ENCODE peak calls at places on chromosomes 16 and 17, in nine cellular contexts. P is MM.1S; R is body of pancreas; G is kidney tubule cell; D is CD4-positive, alpha-beta T cell; K is stimulated activated CD4-positive, alpha-beta T cell treated with anti-CD3 and anti-CD28 coated beads, TNF-alpha, amount 100 ng/mL, for 24 hours; X is neural crest cell; W is non-pigmented ciliary epithelial cell; J is hepatic stellate cell. L is an unnamed sample.

GRCh38 chr17:80970044-80970761 is 21.4 kb upstream of the CHMP6 start:
- DNase-seq in P (peak; percentile 38), R (no peak), G (peak; percentile 32), D (peak; percentile 44), K (no peak), X (no peak), W (no peak), J (peak; percentile 68), L (peak; percentile 49)

GRCh38 chr16:16185095-16185494 is 38.2 kb downstream of the ABCC6 start:
- DNase-seq in P (no peak), R (no peak), G (no peak), D (no peak), K (no peak), X (no peak), W (no peak), J (no peak), L (no peak)

GRCh38 chr17:4969551-4970231 is 2.1 kb upstream of the SPAG7 start:
- DNase-seq in P (no peak), R (no peak), G (peak; percentile 27), D (no peak), K (no peak), X (no peak), W (no peak), J (no peak), L (no peak)

GRCh38 chr16:25155553-25156460 is 44.3 kb downstream of the LCMT1 start:
- DNase-seq in P (no peak), R (no peak), G (peak; percentile 80), D (no peak), K (no peak), X (no peak), W (no peak), J (no peak), L (no peak)

GRCh38 chr16:12412890-12413289 is 390.8 kb downstream of the CPPED1 start:
- DNase-seq in P (no peak), R (no peak), G (no peak), D (no peak), K (no peak), X (no peak), W (no peak), J (no peak), L (no peak)

GRCh38 chr17:50863221-50863843 is 2.8 kb downstream of the TOB1 start:
- DNase-seq in P (peak; percentile 38), R (peak; percentile 72), G (peak; percentile 68), D (no peak), K (no peak), X (peak; percentile 53), W (no peak), J (no peak), L (no peak)

GRCh38 chr16:1443980-1444729 is at the start of gene CCDC154:
- DNase-seq in P (no peak), R (no peak), G (no peak), D (no peak), K (no peak), X (no peak), W (no peak), J (no peak), L (no peak)

GRCh38 chr17:74677558-74678466 is 34.9 kb downstream of the CD300LF start:
- DNase-seq in P (peak; percentile 24), R (no peak), G (no peak), D (no peak), K (no peak), X (no peak), W (no peak), J (no peak), L (no peak)

GRCh38 chr17:44171931-44172455 is 1.5 kb downstream of the ASB16 start:
- DNase-seq in P (no peak), R (no peak), G (no peak), D (no peak), K (no peak), X (no peak), W (no peak), J (no peak), L (no peak)

GRCh38 chr17:14303343-14304221 is 2.7 kb downstream of the HS3ST3B1 start:
- DNase-seq in P (no peak), R (no peak), G (peak; percentile 16), D (peak; percentile 16), K (no peak), X (no peak), W (no peak), J (no peak), L (peak; percentile 46)

GRCh38 chr17:16398270-16399267 is 16.8 kb upstream of the TRPV2 start:
- DNase-seq in P (no peak), R (no peak), G (peak; percentile 38), D (no peak), K (no peak), X (no peak), W (no peak), J (no peak), L (no peak)

GRCh38 chr17:7056386-7056785 is 12.5 kb upstream of the SLC16A11 start:
- DNase-seq in P (peak; percentile 4), R (no peak), G (peak; percentile 53), D (no peak), K (no peak), X (no peak), W (no peak), J (no peak), L (no peak)

GRCh38 chr17:14886200-14886739 is 378.9 kb downstream of the PMP22 start:
- DNase-seq in P (peak; percentile 29), R (no peak), G (peak; percentile 13), D (no peak), K (no peak), X (no peak), W (no peak), J (no peak), L (no peak)

GRCh38 chr17:56319531-56319930 is 166.3 kb downstream of the ANKFN1 start:
- DNase-seq in P (peak; percentile 71), R (no peak), G (peak; percentile 68), D (no peak), K (no peak), X (no peak), W (peak; percentile 10), J (peak; percentile 8), L (no peak)

GRCh38 chr17:334974-335481 is 17.6 kb downstream of the RPH3AL start:
- DNase-seq in P (no peak), R (no peak), G (no peak), D (no peak), K (no peak), X (no peak), W (no peak), J (no peak), L (no peak)

GRCh38 chr16:73126453-73126853 is 78.5 kb upstream of the ZFHX3 start:
- DNase-seq in P (no peak), R (peak; percentile 76), G (no peak), D (no peak), K (no peak), X (no peak), W (peak; percentile 65), J (peak; percentile 19), L (no peak)

GRCh38 chr17:67068999-67069398 is 24.6 kb downstream of the CACNG1 start:
- DNase-seq in P (no peak), R (no peak), G (no peak), D (no peak), K (no peak), X (no peak), W (no peak), J (no peak), L (no peak)

GRCh38 chr17:40198576-40198975 is 20.5 kb upstream of the WIPF2 start:
- DNase-seq in P (no peak), R (no peak), G (no peak), D (no peak), K (no peak), X (no peak), W (no peak), J (no peak), L (no peak)

GRCh38 chr16:12440233-12440530 is 363.5 kb downstream of the CPPED1 start:
- DNase-seq in P (no peak), R (no peak), G (no peak), D (no peak), K (no peak), X (no peak), W (no peak), J (no peak), L (no peak)

GRCh38 chr17:56773124-56773523 is 60.6 kb downstream of the C17orf67 start:
- DNase-seq in P (no peak), R (no peak), G (no peak), D (no peak), K (no peak), X (no peak), W (no peak), J (no peak), L (no peak)

GRCh38 chr16:88284101-88284500 is 98.7 kb upstream of the ZNF469 start:
- DNase-seq in P (no peak), R (no peak), G (no peak), D (no peak), K (no peak), X (no peak), W (no peak), J (no peak), L (no peak)

GRCh38 chr17:63440127-63440769 is 5.9 kb downstream of the CYB561 start:
- DNase-seq in P (no peak), R (no peak), G (no peak), D (peak; percentile 43), K (no peak), X (no peak), W (no peak), J (no peak), L (no peak)

GRCh38 chr16:87464691-87465300 is 28.0 kb downstream of the ZCCHC14 start:
- DNase-seq in P (no peak), R (peak; percentile 80), G (peak; percentile 90), D (no peak), K (peak; percentile 28), X (no peak), W (peak; percentile 62), J (peak; percentile 90), L (peak; percentile 35)

GRCh38 chr17:74337834-74338500 is 11.9 kb downstream of the KIF19 start:
- DNase-seq in P (no peak), R (no peak), G (no peak), D (no peak), K (no peak), X (no peak), W (no peak), J (no peak), L (no peak)

GRCh38 chr17:77600346-77600745 is 358.2 kb upstream of the TNRC6C start:
- DNase-seq in P (no peak), R (no peak), G (no peak), D (no peak), K (no peak), X (no peak), W (no peak), J (no peak), L (no peak)

GRCh38 chr16:5328546-5328945 is 231.0 kb upstream of the EEF2KMT start:
- DNase-seq in P (no peak), R (no peak), G (no peak), D (no peak), K (no peak), X (no peak), W (no peak), J (no peak), L (no peak)

GRCh38 chr17:32946375-32947135 is 18.6 kb downstream of the TMEM98 start:
- DNase-seq in P (no peak), R (peak; percentile 42), G (no peak), D (no peak), K (no peak), X (no peak), W (no peak), J (no peak), L (no peak)

GRCh38 chr17:12028611-12029010 is 7.9 kb downstream of the MAP2K4 start:
- DNase-seq in P (no peak), R (no peak), G (no peak), D (no peak), K (no peak), X (no peak), W (no peak), J (no peak), L (no peak)

GRCh38 chr16:56426585-56426984 is 1.2 kb upstream of the AMFR start:
- DNase-seq in P (no peak), R (no peak), G (peak; percentile 76), D (no peak), K (no peak), X (no peak), W (no peak), J (no peak), L (no peak)

GRCh38 chr16:1745900-1746692 is 25.2 kb downstream of the NME3 start:
- DNase-seq in P (no peak), R (no peak), G (no peak), D (no peak), K (no peak), X (no peak), W (peak; percentile 93), J (no peak), L (no peak)

GRCh38 chr17:73566905-73567782 is 77.1 kb downstream of the SDK2 start:
- DNase-seq in P (peak; percentile 36), R (no peak), G (no peak), D (peak; percentile 11), K (no peak), X (no peak), W (no peak), J (no peak), L (peak; percentile 26)